ENCODE peak calls at places on chromosomes 2 and 18, in ten cellular contexts. One of them, this sample, is unnamed.

GRCh38 chr2:195026261-195026660 is 630.8 kb upstream of the SLC39A10 start:
- DNase-seq in brain microvascular endothelial cell: peak
- DNase-seq in H7: no peak
- DNase-seq in GM12865: no peak
- DNase-seq in CD8-positive, alpha-beta T cell: no peak
- DNase-seq in HFF-Myc: no peak
- DNase-seq in AG10803: no peak
- DNase-seq in Peyer's patch: no peak
- DNase-seq in neural progenitor cell: no peak
- DNase-seq in CD8-positive, alpha-beta memory T cell: no peak
- DNase-seq in this sample: peak

GRCh38 chr2:28507806-28508764 is 12.2 kb downstream of the PLB1 start:
- DNase-seq in neural progenitor cell: no peak
- DNase-seq in H7: no peak
- DNase-seq in Peyer's patch: peak
- DNase-seq in AG10803: no peak
- DNase-seq in HFF-Myc: no peak
- DNase-seq in CD8-positive, alpha-beta T cell: no peak
- DNase-seq in brain microvascular endothelial cell: no peak
- DNase-seq in CD8-positive, alpha-beta memory T cell: no peak
- DNase-seq in GM12865: peak
- DNase-seq in this sample: no peak

GRCh38 chr18:58605027-58606020 is 23.6 kb downstream of the ALPK2 start:
- DNase-seq in brain microvascular endothelial cell: peak
- DNase-seq in AG10803: peak
- DNase-seq in CD8-positive, alpha-beta T cell: no peak
- DNase-seq in H7: no peak
- DNase-seq in CD8-positive, alpha-beta memory T cell: peak
- DNase-seq in HFF-Myc: no peak
- DNase-seq in neural progenitor cell: no peak
- DNase-seq in GM12865: peak
- DNase-seq in Peyer's patch: no peak
- DNase-seq in this sample: peak

GRCh38 chr2:64423303-64423702 is 30.7 kb upstream of the LGALSL start:
- DNase-seq in GM12865: no peak
- DNase-seq in AG10803: peak
- DNase-seq in HFF-Myc: no peak
- DNase-seq in CD8-positive, alpha-beta T cell: no peak
- DNase-seq in CD8-positive, alpha-beta memory T cell: no peak
- DNase-seq in Peyer's patch: no peak
- DNase-seq in H7: no peak
- DNase-seq in neural progenitor cell: no peak
- DNase-seq in brain microvascular endothelial cell: no peak
- DNase-seq in this sample: no peak

GRCh38 chr2:38077431-38077769 is 1.4 kb upstream of the CYP1B1 start:
- DNase-seq in CD8-positive, alpha-beta T cell: no peak
- DNase-seq in H7: no peak
- DNase-seq in CD8-positive, alpha-beta memory T cell: no peak
- DNase-seq in neural progenitor cell: no peak
- DNase-seq in HFF-Myc: no peak
- DNase-seq in AG10803: no peak
- DNase-seq in brain microvascular endothelial cell: no peak
- DNase-seq in GM12865: no peak
- DNase-seq in Peyer's patch: no peak
- DNase-seq in this sample: no peak

GRCh38 chr2:29113027-29113686 is 2.1 kb upstream of the CLIP4 start:
- DNase-seq in H7: no peak
- DNase-seq in Peyer's patch: no peak
- DNase-seq in neural progenitor cell: no peak
- DNase-seq in AG10803: peak
- DNase-seq in brain microvascular endothelial cell: peak
- DNase-seq in CD8-positive, alpha-beta T cell: no peak
- DNase-seq in GM12865: no peak
- DNase-seq in CD8-positive, alpha-beta memory T cell: no peak
- DNase-seq in HFF-Myc: no peak
- DNase-seq in this sample: peak

GRCh38 chr2:43458002-43458628 is 137.7 kb downstream of the THADA start:
- DNase-seq in Peyer's patch: no peak
- DNase-seq in HFF-Myc: no peak
- DNase-seq in H7: no peak
- DNase-seq in AG10803: peak
- DNase-seq in CD8-positive, alpha-beta T cell: no peak
- DNase-seq in neural progenitor cell: no peak
- DNase-seq in GM12865: no peak
- DNase-seq in CD8-positive, alpha-beta memory T cell: no peak
- DNase-seq in brain microvascular endothelial cell: peak
- DNase-seq in this sample: peak

GRCh38 chr18:4068552-4069158 is 386.5 kb downstream of the DLGAP1 start:
- DNase-seq in brain microvascular endothelial cell: peak
- DNase-seq in H7: peak
- DNase-seq in AG10803: peak
- DNase-seq in CD8-positive, alpha-beta T cell: no peak
- DNase-seq in Peyer's patch: no peak
- DNase-seq in HFF-Myc: peak
- DNase-seq in GM12865: peak
- DNase-seq in neural progenitor cell: peak
- DNase-seq in CD8-positive, alpha-beta memory T cell: no peak
- DNase-seq in this sample: peak

GRCh38 chr2:20196053-20196880 is 28.7 kb downstream of the SDC1 start:
- DNase-seq in H7: no peak
- DNase-seq in brain microvascular endothelial cell: no peak
- DNase-seq in neural progenitor cell: no peak
- DNase-seq in AG10803: no peak
- DNase-seq in CD8-positive, alpha-beta T cell: no peak
- DNase-seq in CD8-positive, alpha-beta memory T cell: no peak
- DNase-seq in GM12865: no peak
- DNase-seq in Peyer's patch: no peak
- DNase-seq in HFF-Myc: no peak
- DNase-seq in this sample: no peak

GRCh38 chr2:89811295-89811694 is 1119.8 kb downstream of the RPIA start:
- DNase-seq in Peyer's patch: no peak
- DNase-seq in CD8-positive, alpha-beta T cell: no peak
- DNase-seq in HFF-Myc: no peak
- DNase-seq in AG10803: no peak
- DNase-seq in GM12865: no peak
- DNase-seq in H7: no peak
- DNase-seq in CD8-positive, alpha-beta memory T cell: no peak
- DNase-seq in brain microvascular endothelial cell: no peak
- DNase-seq in neural progenitor cell: no peak
- DNase-seq in this sample: no peak

GRCh38 chr2:160816916-160817315 is 323.3 kb upstream of the RBMS1 start:
- DNase-seq in GM12865: no peak
- DNase-seq in AG10803: no peak
- DNase-seq in CD8-positive, alpha-beta memory T cell: no peak
- DNase-seq in brain microvascular endothelial cell: no peak
- DNase-seq in Peyer's patch: no peak
- DNase-seq in neural progenitor cell: no peak
- DNase-seq in HFF-Myc: no peak
- DNase-seq in H7: no peak
- DNase-seq in CD8-positive, alpha-beta T cell: no peak
- DNase-seq in this sample: no peak

GRCh38 chr2:171086352-171087290 is 74.1 kb downstream of the TLK1 start:
- DNase-seq in GM12865: peak
- DNase-seq in Peyer's patch: peak
- DNase-seq in AG10803: peak
- DNase-seq in H7: peak
- DNase-seq in neural progenitor cell: peak
- DNase-seq in CD8-positive, alpha-beta T cell: peak
- DNase-seq in CD8-positive, alpha-beta memory T cell: peak
- DNase-seq in HFF-Myc: peak
- DNase-seq in brain microvascular endothelial cell: peak
- DNase-seq in this sample: peak

GRCh38 chr2:133293544-133294270 is 274.6 kb downstream of the NCKAP5 start:
- DNase-seq in HFF-Myc: no peak
- DNase-seq in H7: no peak
- DNase-seq in brain microvascular endothelial cell: peak
- DNase-seq in AG10803: peak
- DNase-seq in GM12865: no peak
- DNase-seq in neural progenitor cell: no peak
- DNase-seq in CD8-positive, alpha-beta T cell: no peak
- DNase-seq in CD8-positive, alpha-beta memory T cell: no peak
- DNase-seq in Peyer's patch: no peak
- DNase-seq in this sample: no peak

GRCh38 chr2:174024524-174025270 is 59.5 kb upstream of the SP3 start:
- DNase-seq in AG10803: peak
- DNase-seq in HFF-Myc: peak
- DNase-seq in brain microvascular endothelial cell: peak
- DNase-seq in CD8-positive, alpha-beta T cell: no peak
- DNase-seq in Peyer's patch: peak
- DNase-seq in CD8-positive, alpha-beta memory T cell: no peak
- DNase-seq in H7: peak
- DNase-seq in GM12865: no peak
- DNase-seq in neural progenitor cell: peak
- DNase-seq in this sample: peak

GRCh38 chr18:8623549-8624106 is 14.4 kb downstream of the RAB12 start:
- DNase-seq in Peyer's patch: peak
- DNase-seq in H7: peak
- DNase-seq in HFF-Myc: no peak
- DNase-seq in CD8-positive, alpha-beta T cell: no peak
- DNase-seq in neural progenitor cell: no peak
- DNase-seq in GM12865: peak
- DNase-seq in AG10803: no peak
- DNase-seq in CD8-positive, alpha-beta memory T cell: no peak
- DNase-seq in brain microvascular endothelial cell: no peak
- DNase-seq in this sample: no peak

GRCh38 chr18:26804474-26804873 is 61.0 kb downstream of the AQP4 start:
- DNase-seq in H7: peak
- DNase-seq in neural progenitor cell: peak
- DNase-seq in Peyer's patch: no peak
- DNase-seq in GM12865: peak
- DNase-seq in brain microvascular endothelial cell: no peak
- DNase-seq in AG10803: no peak
- DNase-seq in HFF-Myc: no peak
- DNase-seq in CD8-positive, alpha-beta memory T cell: no peak
- DNase-seq in CD8-positive, alpha-beta T cell: no peak
- DNase-seq in this sample: peak

GRCh38 chr2:161170917-161171594 is 10.8 kb downstream of the TANK start:
- DNase-seq in GM12865: no peak
- DNase-seq in CD8-positive, alpha-beta memory T cell: no peak
- DNase-seq in Peyer's patch: no peak
- DNase-seq in H7: no peak
- DNase-seq in neural progenitor cell: no peak
- DNase-seq in CD8-positive, alpha-beta T cell: no peak
- DNase-seq in brain microvascular endothelial cell: no peak
- DNase-seq in AG10803: peak
- DNase-seq in HFF-Myc: no peak
- DNase-seq in this sample: no peak

DNA sequence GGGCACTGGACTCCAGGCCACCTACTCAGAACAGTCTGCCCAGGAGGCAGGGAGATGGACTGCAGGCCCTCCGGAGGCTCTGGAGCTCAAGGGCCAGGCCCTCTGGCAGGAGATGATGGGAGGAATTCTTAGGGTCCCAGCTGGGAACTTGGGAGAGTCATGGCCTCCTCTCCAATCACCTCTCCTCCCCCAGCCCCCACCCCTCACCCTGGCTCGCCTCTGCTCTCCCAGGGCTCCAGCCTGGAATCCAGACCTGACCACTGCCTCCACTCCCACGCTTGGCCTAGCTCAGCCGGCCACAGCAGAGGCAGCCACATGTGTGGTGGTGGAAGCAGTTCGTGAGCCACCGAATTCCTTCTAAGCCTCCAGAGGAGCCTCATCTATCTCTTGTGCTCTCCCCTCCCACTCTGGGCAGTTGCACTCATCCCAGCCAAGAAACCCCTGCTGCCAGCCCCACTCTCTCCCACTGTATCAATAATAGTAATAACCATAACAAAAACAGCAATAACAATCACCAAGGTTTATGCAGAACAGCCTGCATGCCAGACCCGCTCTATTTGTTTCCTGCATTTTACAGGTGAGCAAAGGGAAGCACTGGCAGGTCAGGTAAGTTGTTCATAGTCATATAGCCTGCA is 67.4 kb downstream of the TNS1 start:
- DNase-seq in AG10803: peak
- DNase-seq in Peyer's patch: no peak
- DNase-seq in CD8-positive, alpha-beta memory T cell: no peak
- DNase-seq in GM12865: no peak
- DNase-seq in HFF-Myc: no peak
- DNase-seq in brain microvascular endothelial cell: peak
- DNase-seq in H7: peak
- DNase-seq in CD8-positive, alpha-beta T cell: no peak
- DNase-seq in neural progenitor cell: no peak
- DNase-seq in this sample: peak
- H3K4me3 ChIP-seq in AG10803: peak
- H3K4me3 ChIP-seq in Peyer's patch: no peak
- H3K4me3 ChIP-seq in CD8-positive, alpha-beta memory T cell: no peak
- H3K4me3 ChIP-seq in GM12865: no peak
- H3K4me3 ChIP-seq in HFF-Myc: no peak
- H3K4me3 ChIP-seq in brain microvascular endothelial cell: no peak
- H3K4me3 ChIP-seq in H7: no peak
- H3K4me3 ChIP-seq in CD8-positive, alpha-beta T cell: no peak
- H3K4me3 ChIP-seq in neural progenitor cell: no peak
- H3K4me3 ChIP-seq in this sample: no peak

DNA sequence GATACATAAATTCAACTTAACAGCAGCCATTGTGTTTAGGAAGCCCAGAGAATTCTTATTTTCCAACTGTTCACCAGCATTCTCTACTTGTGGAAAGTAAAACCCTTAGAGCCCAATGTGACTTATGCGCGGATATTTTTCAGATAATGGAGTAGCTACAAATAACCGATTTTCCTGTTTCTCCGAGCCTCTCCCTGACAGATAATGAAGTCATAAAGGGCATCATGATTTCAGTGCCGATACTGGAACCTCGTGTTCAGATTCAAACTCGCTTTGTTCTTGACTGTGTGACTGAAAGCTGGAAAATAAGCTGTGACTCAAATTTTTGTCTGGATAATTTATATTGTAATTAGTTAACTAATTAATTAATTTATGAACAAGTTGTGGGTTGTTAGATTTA is 228.2 kb downstream of the VAPA start:
- DNase-seq in brain microvascular endothelial cell: no peak
- DNase-seq in H7: no peak
- DNase-seq in CD8-positive, alpha-beta memory T cell: no peak
- DNase-seq in Peyer's patch: no peak
- DNase-seq in neural progenitor cell: no peak
- DNase-seq in HFF-Myc: no peak
- DNase-seq in AG10803: no peak
- DNase-seq in CD8-positive, alpha-beta T cell: no peak
- DNase-seq in GM12865: no peak
- DNase-seq in this sample: no peak
- H3K4me3 ChIP-seq in brain microvascular endothelial cell: no peak
- H3K4me3 ChIP-seq in H7: no peak
- H3K4me3 ChIP-seq in CD8-positive, alpha-beta memory T cell: no peak
- H3K4me3 ChIP-seq in Peyer's patch: no peak
- H3K4me3 ChIP-seq in neural progenitor cell: no peak
- H3K4me3 ChIP-seq in HFF-Myc: no peak
- H3K4me3 ChIP-seq in AG10803: no peak
- H3K4me3 ChIP-seq in CD8-positive, alpha-beta T cell: no peak
- H3K4me3 ChIP-seq in GM12865: no peak
- H3K4me3 ChIP-seq in this sample: no peak

GRCh38 chr2:118841828-118842461 is 5.5 kb downstream of the EN1 start:
- DNase-seq in HFF-Myc: no peak
- DNase-seq in neural progenitor cell: peak
- DNase-seq in CD8-positive, alpha-beta memory T cell: no peak
- DNase-seq in brain microvascular endothelial cell: no peak
- DNase-seq in H7: peak
- DNase-seq in CD8-positive, alpha-beta T cell: no peak
- DNase-seq in Peyer's patch: no peak
- DNase-seq in GM12865: no peak
- DNase-seq in AG10803: no peak
- DNase-seq in this sample: no peak
- H3K4me3 ChIP-seq in HFF-Myc: no peak
- H3K4me3 ChIP-seq in neural progenitor cell: no peak
- H3K4me3 ChIP-seq in CD8-positive, alpha-beta memory T cell: peak
- H3K4me3 ChIP-seq in brain microvascular endothelial cell: no peak
- H3K4me3 ChIP-seq in H7: no peak
- H3K4me3 ChIP-seq in CD8-positive, alpha-beta T cell: peak
- H3K4me3 ChIP-seq in Peyer's patch: peak
- H3K4me3 ChIP-seq in GM12865: no peak
- H3K4me3 ChIP-seq in AG10803: peak
- H3K4me3 ChIP-seq in this sample: peak

GRCh38 chr2:223945755-223946154 is 620 bp upstream of the WDFY1 start:
- DNase-seq in CD8-positive, alpha-beta T cell: no peak
- DNase-seq in H7: no peak
- DNase-seq in Peyer's patch: no peak
- DNase-seq in HFF-Myc: no peak
- DNase-seq in brain microvascular endothelial cell: no peak
- DNase-seq in neural progenitor cell: no peak
- DNase-seq in GM12865: no peak
- DNase-seq in AG10803: no peak
- DNase-seq in CD8-positive, alpha-beta memory T cell: no peak
- DNase-seq in this sample: no peak
- H3K4me3 ChIP-seq in CD8-positive, alpha-beta T cell: peak
- H3K4me3 ChIP-seq in H7: no peak
- H3K4me3 ChIP-seq in Peyer's patch: peak
- H3K4me3 ChIP-seq in HFF-Myc: no peak
- H3K4me3 ChIP-seq in brain microvascular endothelial cell: no peak
- H3K4me3 ChIP-seq in neural progenitor cell: no peak
- H3K4me3 ChIP-seq in GM12865: peak
- H3K4me3 ChIP-seq in AG10803: no peak
- H3K4me3 ChIP-seq in CD8-positive, alpha-beta memory T cell: peak
- H3K4me3 ChIP-seq in this sample: no peak